ENCODE peak calls at places on chromosomes 11 and 22, in nine cellular contexts. X is upper lobe of left lung, M is right atrium auricular region, R is lower lobe of right lung, B is fibroblast of lung, C is Peyer's patch, U is psoas muscle, O is neural progenitor cell, S is colonic mucosa. Y is an unnamed sample. For H3K36me3, the result is how much of the 10 kb centered on the place peaks cover.

GRCh38 chr11:75563978-75564552 is 2.0 kb downstream of the SERPINH1 start:
- DNase-seq in R (no peak), U (peak), O (peak), M (peak), S (no peak), C (no peak), B (peak), X (peak), Y (no peak)

GRCh38 chr11:7436657-7437056 is 48.6 kb upstream of the OLFML1 start:
- DNase-seq in M (no peak), O (no peak), R (no peak), X (no peak), B (no peak), C (no peak), S (no peak), U (no peak), Y (no peak)

GRCh38 chr11:121892131-121892681 is 223.8 kb downstream of the BLID start:
- DNase-seq in C (no peak), O (peak), S (no peak), X (no peak), R (no peak), U (peak), B (peak), M (no peak), Y (no peak)

GRCh38 chr11:117830674-117831351 is 6.3 kb upstream of the FXYD2 start:
- DNase-seq in O (no peak), R (no peak), M (no peak), C (no peak), S (peak), X (no peak), B (no peak), U (no peak), Y (no peak)

GRCh38 chr11:13486926-13487660 is 8.7 kb downstream of the PTH start:
- DNase-seq in S (peak), O (peak), X (peak), C (peak), M (no peak), U (peak), R (peak), B (peak), Y (no peak)

GRCh38 chr11:124026498-124026897 is at the start of gene OR10G8:
- DNase-seq in C (no peak), B (no peak), X (no peak), R (no peak), S (no peak), M (no peak), U (no peak), O (no peak), Y (no peak)

GRCh38 chr11:8328848-8329330 is 65.2 kb upstream of the LMO1 start:
- DNase-seq in C (peak), O (peak), M (peak), X (peak), R (peak), B (peak), S (peak), U (peak), Y (peak)

GRCh38 chr11:12234216-12234615 is 123.8 kb downstream of the MICAL2 start:
- DNase-seq in U (no peak), O (no peak), X (no peak), R (no peak), S (no peak), M (no peak), C (no peak), B (no peak), Y (no peak)

GRCh38 chr11:87425943-87426342 is 388.2 kb downstream of the TMEM135 start:
- DNase-seq in R (no peak), X (no peak), C (no peak), S (no peak), B (no peak), U (no peak), O (no peak), M (no peak), Y (no peak)

GRCh38 chr11:125980421-125980820 is 34.6 kb downstream of the VSIG10L2 start:
- DNase-seq in U (no peak), B (no peak), O (peak), S (no peak), C (no peak), M (no peak), X (no peak), R (no peak), Y (no peak)

GRCh38 chr22:44151661-44152060 is 29.1 kb upstream of the PARVG start:
- DNase-seq in B (peak), M (no peak), O (no peak), R (no peak), C (no peak), X (no peak), U (no peak), S (no peak), Y (no peak)

GRCh38 chr11:24375351-24375750 is 121.5 kb upstream of the LUZP2 start:
- DNase-seq in C (no peak), S (no peak), R (no peak), B (no peak), O (peak), U (no peak), M (no peak), X (no peak), Y (no peak)

GRCh38 chr22:46432164-46433068 is 96.9 kb downstream of the TRMU start:
- DNase-seq in O (no peak), S (peak), U (no peak), R (no peak), C (no peak), M (no peak), B (no peak), X (peak), Y (no peak)

GRCh38 chr11:112459001-112459400 is 198.3 kb upstream of the PLET1 start:
- DNase-seq in C (no peak), B (peak), M (no peak), X (no peak), U (no peak), R (no peak), S (no peak), O (no peak), Y (no peak)

GRCh38 chr22:46609175-46609690 is 11.0 kb upstream of the GRAMD4 start:
- DNase-seq in C (no peak), R (peak), B (no peak), U (no peak), X (peak), O (peak), S (peak), M (no peak), Y (no peak)

GRCh38 chr22:42509548-42509947 is 10.0 kb downstream of the RRP7A start:
- DNase-seq in C (no peak), B (no peak), S (no peak), M (no peak), R (no peak), U (no peak), X (no peak), O (no peak), Y (no peak)
- H3K36me3 ChIP-seq in C (under half), B (under half), S (under half), M (under half), R (under half), U (under half), X (under half), O (under half), Y (under half)

DNA sequence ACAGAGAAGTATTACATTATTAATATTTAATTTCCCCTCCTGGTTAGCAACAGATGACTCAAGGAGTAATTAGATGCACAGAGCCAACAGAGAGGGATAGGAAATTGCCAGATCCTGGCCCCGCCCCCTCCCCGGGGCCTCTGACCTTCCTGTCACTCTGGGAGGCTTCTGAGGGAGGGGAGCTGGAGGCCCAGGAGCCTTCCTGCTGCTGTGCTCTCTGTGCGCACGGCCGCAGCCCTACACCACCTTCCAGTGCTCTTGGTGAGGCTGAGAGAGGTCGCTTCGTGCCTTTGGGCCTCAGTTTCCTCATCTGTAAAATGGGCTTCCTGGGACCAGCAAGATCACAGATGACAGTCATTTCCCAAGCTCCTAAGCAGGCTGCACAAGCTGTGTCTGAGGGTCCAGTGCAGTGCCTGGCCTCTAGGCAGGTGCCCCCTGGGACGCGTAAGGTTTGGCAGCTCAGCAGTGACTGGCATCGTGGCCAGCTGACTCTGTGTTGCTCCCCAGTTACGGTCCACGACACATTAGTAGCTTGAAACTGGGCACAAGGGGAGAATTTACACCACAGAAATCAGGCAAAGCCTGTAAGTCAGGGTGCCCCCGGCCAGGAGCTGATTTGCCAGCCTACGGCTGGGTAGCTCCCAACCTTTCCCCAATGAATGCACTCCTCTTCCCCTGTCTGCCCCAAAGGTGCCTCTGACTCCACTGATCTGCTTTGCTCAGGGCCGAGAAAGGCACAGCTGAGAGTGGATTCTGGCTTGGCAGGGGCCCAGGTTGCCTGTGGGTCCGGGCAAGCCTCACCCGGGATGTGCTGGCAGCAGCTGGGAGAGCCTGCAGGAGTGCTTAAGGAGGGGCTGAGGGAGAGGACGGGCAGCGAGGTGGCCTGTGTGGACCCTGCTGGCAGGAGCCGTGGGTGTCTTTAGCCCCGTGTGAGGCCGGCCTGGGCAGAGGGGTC is 2.3 kb downstream of the ADORA2A start:
- DNase-seq in C (peak), B (no peak), S (no peak), R (peak), X (no peak), M (no peak), O (no peak), U (no peak), Y (no peak)
- H3K4me3 ChIP-seq in C (no peak), B (no peak), S (no peak), R (no peak), X (no peak), M (no peak), O (no peak), U (no peak), Y (no peak)

DNA sequence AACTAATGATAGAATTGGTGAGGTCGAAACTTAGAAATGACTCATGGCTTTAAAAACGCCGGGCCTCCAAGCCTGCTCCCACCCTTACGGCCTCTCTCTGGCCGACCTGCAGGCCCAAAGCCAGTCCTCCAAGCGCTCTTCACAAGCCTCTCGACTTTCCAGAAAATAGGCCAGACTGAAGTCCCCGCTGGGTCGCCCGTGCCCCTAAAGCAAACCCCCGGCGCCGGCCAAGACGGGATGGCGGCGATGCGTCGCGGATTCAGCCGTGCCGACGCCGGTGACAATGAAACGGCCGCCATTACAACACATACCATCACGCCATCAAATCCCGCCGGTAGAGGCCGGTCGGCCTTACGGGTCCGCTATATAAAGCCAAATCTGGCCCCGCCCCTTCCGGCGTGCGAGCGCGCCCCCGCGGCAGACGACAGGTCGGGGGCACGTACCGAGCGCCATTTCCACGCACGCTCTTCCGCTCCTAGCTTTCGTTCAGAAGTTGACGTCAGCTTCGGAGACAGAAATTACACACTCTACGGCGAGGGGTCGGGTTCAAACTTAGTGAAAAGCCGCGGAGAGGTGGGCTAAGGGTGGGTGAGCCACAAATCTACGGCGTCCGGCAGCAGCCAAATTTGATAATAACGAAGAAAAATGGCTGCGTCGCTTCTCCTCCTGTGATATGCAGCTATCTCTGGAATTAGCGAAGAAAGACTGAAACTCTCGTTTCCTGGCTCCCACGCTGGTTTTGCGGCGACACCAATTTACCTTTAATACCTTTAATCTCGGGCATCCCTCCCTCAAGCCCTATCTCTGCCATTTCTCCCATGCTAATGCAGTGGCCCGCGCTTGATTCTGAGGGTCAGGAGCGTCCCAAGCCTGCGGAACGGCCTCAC is at the start of gene RPL3:
- DNase-seq in X (peak), R (peak), S (peak), C (peak), O (peak), B (peak), U (peak), M (peak), Y (peak)
- TF ChIP-seq CTCF in X (peak), R (peak), S (no peak), C (peak), O (peak), B (no peak), U (peak), M (no peak), Y (no peak)

GRCh38 chr11:64765291-64765803 is 5.6 kb upstream of the PYGM start:
- DNase-seq in M (no peak), R (no peak), U (peak), O (peak), S (no peak), B (no peak), C (peak), X (peak), Y (no peak)

GRCh38 chr11:64762277-64762915 is 2.6 kb upstream of the PYGM start:
- DNase-seq in S (no peak), C (no peak), R (no peak), U (peak), M (no peak), O (no peak), X (no peak), B (no peak), Y (peak)

GRCh38 chr11:64762916-64763803 is 3.4 kb upstream of the PYGM start:
- DNase-seq in U (peak), R (no peak), O (peak), S (no peak), M (no peak), B (peak), C (no peak), X (peak), Y (peak)

GRCh38 chr11:64764753-64765152 is 5.0 kb upstream of the PYGM start:
- DNase-seq in B (no peak), C (no peak), M (no peak), S (no peak), R (no peak), O (no peak), U (no peak), X (no peak), Y (no peak)

GRCh38 chr11:64763804-64764611 is 4.2 kb upstream of the PYGM start:
- DNase-seq in B (no peak), X (no peak), U (no peak), M (no peak), S (no peak), R (no peak), C (no peak), O (peak), Y (no peak)
- H3K36me3 ChIP-seq in B (under half), X (half or more), U (half or more), M (half or more), S (under half), R (half or more), C (under half), O (under half), Y (under half)